ENCODE peak calls at places on chromosomes 16 and 17, in four cellular contexts. K is skeletal muscle cell; C is neural progenitor cell; D is stimulated activated CD8-positive, alpha-beta memory T cell treated with anti-CD3 and anti-CD28 coated beads, Interleukin-7, amount 100 ng/mL, for 1 hour. Y is an unnamed sample.

GRCh38 chr17:51035436-51035835 is 85.2 kb downstream of the SPAG9 start:
- DNase-seq in D (no peak), K (peak; percentile 45), C (peak; percentile 40), Y (no peak)

GRCh38 chr17:27157297-27157696 is 136.6 kb upstream of the WSB1 start:
- DNase-seq in K (no peak), D (no peak), C (no peak), Y (no peak)

GRCh38 chr17:17998934-17999333 is 26.3 kb downstream of the DRC3 start:
- DNase-seq in D (no peak), K (no peak), C (no peak), Y (peak; percentile 42)

GRCh38 chr17:39134878-39135277 is 16.6 kb downstream of the PLXDC1 start:
- DNase-seq in D (no peak), K (no peak), C (no peak), Y (no peak)

GRCh38 chr17:28725166-28725659 is 820 bp downstream of the TLCD1 start:
- DNase-seq in C (no peak), K (no peak), D (no peak), Y (no peak)

GRCh38 chr17:45143767-45144198 is 4.5 kb upstream of the HEXIM1 start:
- DNase-seq in D (no peak), C (peak; percentile 55), K (peak; percentile 83), Y (peak; percentile 95)

GRCh38 chr17:9529033-9529748 is 46.4 kb downstream of the STX8 start:
- DNase-seq in C (peak; percentile 33), D (no peak), K (no peak), Y (no peak)

GRCh38 chr17:59815965-59816364 is 76.8 kb downstream of the TUBD1 start:
- DNase-seq in K (no peak), C (no peak), D (no peak), Y (no peak)

GRCh38 chr16:77289331-77289809 is 90.2 kb downstream of the SYCE1L start:
- DNase-seq in C (no peak), K (no peak), D (no peak), Y (no peak)

GRCh38 chr16:9049241-9049640 is 42.2 kb upstream of the HAPSTR1 start:
- DNase-seq in C (no peak), K (peak; percentile 66), D (no peak), Y (no peak)

Y was measured in endodermal cell.